ENCODE peak calls at places on chromosomes 7 and 10, in four cellular contexts. A, W, I and R are unnamed samples.

GRCh38 chr10:114662651-114663217 is 4.7 kb upstream of the ABLIM1 start:
- DNase-seq in A (no peak), W (no peak), I (no peak), R (no peak)

GRCh38 chr7:135260930-135261721 is 27.5 kb downstream of the STRA8 start:
- DNase-seq in A (no peak), W (no peak), I (no peak), R (no peak)

GRCh38 chr7:76020031-76020714 is 25.8 kb upstream of the TMEM120A start:
- DNase-seq in A (peak), W (peak), I (peak), R (peak)

GRCh38 chr7:123494193-123494796 is 40.1 kb downstream of the IQUB start:
- DNase-seq in A (peak), W (peak), I (peak), R (peak)

GRCh38 chr10:50554995-50555568 is 68.7 kb downstream of the SGMS1 start:
- DNase-seq in A (no peak), W (no peak), I (no peak), R (no peak)

GRCh38 chr10:6070647-6071046 is 8.5 kb upstream of the IL2RA start:
- DNase-seq in A (no peak), W (no peak), I (peak), R (no peak)

GRCh38 chr7:80036107-80036506 is 98.5 kb upstream of the GNAI1 start:
- DNase-seq in A (no peak), W (no peak), I (no peak), R (no peak)

GRCh38 chr7:4861673-4862072 is at the start of gene PAPOLB:
- DNase-seq in A (no peak), W (no peak), I (no peak), R (no peak)

GRCh38 chr10:74406006-74406405 is 255.0 kb downstream of the ADK start:
- DNase-seq in A (no peak), W (no peak), I (no peak), R (no peak)

GRCh38 chr10:76881477-76882220 is 756.0 kb downstream of the KCNMA1 start:
- DNase-seq in A (no peak), W (peak), I (no peak), R (no peak)

GRCh38 chr10:78143576-78143975 is 109.9 kb downstream of the RPS24 start:
- DNase-seq in A (no peak), W (no peak), I (no peak), R (no peak)

GRCh38 chr10:77794256-77795142 is 132.1 kb downstream of the DLG5 start:
- DNase-seq in A (no peak), W (no peak), I (no peak), R (no peak)

GRCh38 chr7:65978891-65979582 is 3.0 kb downstream of the GUSB start:
- DNase-seq in A (no peak), W (no peak), I (no peak), R (no peak)

GRCh38 chr7:81484266-81484665 is 285.6 kb downstream of the HGF start:
- DNase-seq in A (no peak), W (no peak), I (no peak), R (no peak)

GRCh38 chr10:94777886-94778458 is 15.5 kb downstream of the CYP2C19 start:
- DNase-seq in A (no peak), W (no peak), I (no peak), R (no peak)

GRCh38 chr7:116211006-116211912 is 920 bp downstream of the TES start:
- DNase-seq in A (peak), W (peak), I (peak), R (peak)

GRCh38 chr7:83306487-83306886 is 143.8 kb upstream of the PCLO start:
- DNase-seq in A (no peak), W (no peak), I (no peak), R (no peak)

GRCh38 chr10:8296090-8296741 is 241.7 kb downstream of the GATA3 start:
- DNase-seq in A (no peak), W (no peak), I (no peak), R (no peak)

GRCh38 chr7:1752771-1753562 is 82.9 kb downstream of the ELFN1 start:
- DNase-seq in A (peak), W (no peak), I (no peak), R (peak)

GRCh38 chr10:13788320-13788600 is 201.5 kb downstream of the PRPF18 start:
- DNase-seq in A (no peak), W (no peak), I (no peak), R (no peak)